ENCODE peak calls at places on chromosomes 6 and 20, in nine cellular contexts. I, E, Q, F, H, R, L, N and G are unnamed samples.
A peak's percentile ranks its signal among the peaks of the same experiment; 100 is the strongest.

GRCh38 chr6:84052204-84052882 is 18.8 kb downstream of the MRAP2 start:
- DNase-seq in I (peak; percentile 13), E (no peak), Q (peak; percentile 88), F (peak; percentile 89), H (peak; percentile 69), R (peak; percentile 71), L (no peak), N (peak; percentile 82), G (peak; percentile 26)

GRCh38 chr6:89059227-89059626 is 21.3 kb upstream of the PNRC1 start:
- DNase-seq in I (no peak), E (no peak), Q (no peak), F (no peak), H (no peak), R (no peak), L (no peak), N (no peak), G (no peak)

GRCh38 chr6:16292942-16293341 is 54.6 kb downstream of the GMPR start:
- DNase-seq in I (no peak), E (no peak), Q (no peak), F (no peak), H (no peak), R (no peak), L (no peak), N (no peak), G (no peak)

GRCh38 chr20:63746766-63747315 is 7.3 kb downstream of the SLC2A4RG start:
- DNase-seq in I (no peak), E (no peak), Q (no peak), F (no peak), H (no peak), R (no peak), L (no peak), N (no peak), G (no peak)

GRCh38 chr20:17898548-17898994 is 70.0 kb downstream of the SNX5 start:
- DNase-seq in I (peak; percentile 44), E (peak; percentile 83), Q (peak; percentile 73), F (peak; percentile 88), H (peak; percentile 54), R (peak; percentile 69), L (peak; percentile 73), N (peak; percentile 82), G (peak; percentile 78)

GRCh38 chr20:50267041-50267865 is 76.6 kb downstream of the CEBPB start:
- DNase-seq in I (no peak), E (peak; percentile 93), Q (peak; percentile 47), F (peak; percentile 71), H (peak; percentile 73), R (no peak), L (peak; percentile 77), N (peak; percentile 80), G (peak; percentile 78)

GRCh38 chr20:10350188-10350842 is 83.7 kb downstream of the MKKS start:
- DNase-seq in I (no peak), E (no peak), Q (no peak), F (no peak), H (no peak), R (no peak), L (no peak), N (no peak), G (no peak)

GRCh38 chr6:24980507-24981384 is 45.0 kb upstream of the RIPOR2 start:
- DNase-seq in I (no peak), E (no peak), Q (peak; percentile 71), F (peak; percentile 91), H (no peak), R (no peak), L (no peak), N (peak; percentile 77), G (no peak)

GRCh38 chr20:63337786-63338420 is 23.2 kb downstream of the CHRNA4 start:
- DNase-seq in I (no peak), E (no peak), Q (no peak), F (no peak), H (no peak), R (peak; percentile 45), L (no peak), N (peak; percentile 17), G (no peak)

GRCh38 chr20:38217791-38218565 is 42.6 kb downstream of the KIAA1755 start:
- DNase-seq in I (peak; percentile 83), E (no peak), Q (no peak), F (peak; percentile 50), H (peak; percentile 72), R (peak; percentile 96), L (peak; percentile 77), N (peak; percentile 92), G (peak; percentile 99)

GRCh38 chr20:53034899-53035298 is 62.7 kb downstream of the TSHZ2 start:
- DNase-seq in I (no peak), E (no peak), Q (no peak), F (no peak), H (no peak), R (no peak), L (no peak), N (no peak), G (no peak)

GRCh38 chr6:104599821-104600658 is 259.7 kb downstream of the HACE1 start:
- DNase-seq in I (no peak), E (no peak), Q (peak; percentile 22), F (no peak), H (no peak), R (no peak), L (no peak), N (peak; percentile 47), G (no peak)

GRCh38 chr6:83252717-83253116 is 59.6 kb downstream of the RWDD2A start:
- DNase-seq in I (peak; percentile 51), E (no peak), Q (no peak), F (peak; percentile 24), H (no peak), R (peak; percentile 27), L (no peak), N (peak; percentile 55), G (peak; percentile 1)

GRCh38 chr6:118377711-118378414 is 170.2 kb upstream of the PLN start:
- DNase-seq in I (no peak), E (no peak), Q (no peak), F (peak; percentile 74), H (peak; percentile 23), R (no peak), L (no peak), N (no peak), G (no peak)

GRCh38 chr6:54613596-54613995 is 233.0 kb upstream of the FAM83B start:
- DNase-seq in I (no peak), E (no peak), Q (no peak), F (no peak), H (no peak), R (no peak), L (no peak), N (no peak), G (no peak)

GRCh38 chr6:121856296-121856695 is 420.9 kb downstream of the GJA1 start:
- DNase-seq in I (no peak), E (no peak), Q (peak; percentile 28), F (no peak), H (no peak), R (no peak), L (no peak), N (peak; percentile 59), G (no peak)

GRCh38 chr6:160135922-160136655 is 14.5 kb downstream of the SLC22A1 start:
- DNase-seq in I (no peak), E (no peak), Q (no peak), F (no peak), H (no peak), R (no peak), L (no peak), N (no peak), G (no peak)

GRCh38 chr6:54617730-54618129 is 228.8 kb upstream of the FAM83B start:
- DNase-seq in I (peak; percentile 60), E (no peak), Q (no peak), F (no peak), H (no peak), R (peak; percentile 12), L (peak; percentile 9), N (peak; percentile 76), G (peak; percentile 5)

DNA sequence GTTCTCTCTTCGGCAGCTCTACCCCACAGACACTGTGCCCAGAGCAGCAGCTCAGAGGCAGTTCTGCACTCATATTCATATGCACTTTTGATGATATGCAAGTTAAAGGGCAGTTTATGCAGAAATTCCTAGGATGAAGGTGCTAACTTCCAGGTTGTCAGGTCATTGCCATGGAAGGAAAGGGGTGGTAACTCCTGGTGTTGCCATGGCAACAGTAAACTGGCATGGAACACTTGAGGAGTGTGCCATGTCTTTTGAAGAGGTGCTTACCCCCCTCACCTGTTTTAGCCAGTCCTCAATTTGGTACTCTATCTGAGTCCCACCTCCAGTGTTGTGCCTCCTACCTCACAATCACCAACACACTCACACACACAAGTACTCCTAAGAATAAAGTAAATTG is 539.4 kb upstream of the BTBD3 start:
- DNase-seq in I (no peak), E (no peak), Q (no peak), F (peak; percentile 59), H (no peak), R (no peak), L (no peak), N (no peak), G (no peak)
- H3K27ac ChIP-seq in I (no peak overlapping the region), E (no peak overlapping the region), Q (no peak overlapping the region), F (no peak overlapping the region), H (no peak overlapping the region), R (no peak overlapping the region), L (no peak overlapping the region), N (no peak overlapping the region), G (no peak overlapping the region)

DNA sequence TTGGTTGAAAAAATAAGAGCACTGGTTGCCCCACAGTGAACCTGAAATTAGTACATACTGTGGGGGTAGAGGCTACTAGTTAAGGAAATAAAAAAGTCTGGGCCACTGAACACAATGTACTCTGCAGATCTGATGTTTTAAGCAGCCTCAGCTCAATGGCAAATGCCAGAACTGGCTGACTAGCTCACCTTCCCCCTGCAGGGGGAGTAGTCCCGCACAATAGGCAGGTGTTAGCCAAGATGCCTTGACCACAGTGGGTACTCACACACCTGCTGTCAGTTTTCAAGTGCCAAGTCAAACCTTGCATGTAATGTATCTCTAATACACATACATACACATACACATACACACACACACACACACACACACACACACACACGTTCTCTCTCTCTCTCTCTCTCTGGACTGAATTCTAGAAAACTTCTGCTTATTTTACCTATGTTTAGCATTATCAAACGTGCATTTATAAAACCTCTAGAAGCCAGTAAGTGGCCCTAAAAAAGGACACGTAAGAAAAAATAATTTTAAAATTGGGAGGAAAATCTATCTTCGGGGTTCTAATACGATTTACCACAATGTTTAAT is 36.1 kb downstream of the GMDS start:
- DNase-seq in I (no peak), E (peak; percentile 70), Q (peak; percentile 14), F (peak; percentile 86), H (no peak), R (peak; percentile 12), L (peak; percentile 54), N (peak; percentile 39), G (peak; percentile 41)
- TF ChIP-seq CTCF in I (peak; percentile 63), E (peak; percentile 43), Q (peak; percentile 52), F (peak; percentile 75), H (peak; percentile 43), R (peak; percentile 87), L (peak; percentile 43), N (peak; percentile 58), G (peak; percentile 46)

DNA sequence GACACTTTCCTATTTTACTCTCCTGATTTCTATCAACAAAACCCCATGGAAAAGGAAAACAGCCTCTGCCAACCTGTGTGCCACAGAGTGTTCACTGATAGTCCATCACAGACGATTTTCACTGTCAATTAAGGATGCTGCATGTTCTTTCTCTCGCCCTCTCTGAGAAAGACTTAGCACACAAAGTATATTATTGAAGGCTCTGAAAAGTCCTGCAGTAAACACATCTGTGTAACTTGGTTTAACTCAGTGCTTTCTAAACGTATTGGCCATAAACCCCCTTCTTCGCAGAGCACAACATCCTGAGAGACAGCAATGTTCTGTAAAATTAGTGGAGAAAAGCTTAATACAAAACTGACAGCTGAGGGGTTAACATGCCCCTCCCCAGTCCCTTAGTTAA is 26.6 kb downstream of the MDGA1 start:
- DNase-seq in I (no peak), E (no peak), Q (no peak), F (no peak), H (no peak), R (no peak), L (no peak), N (no peak), G (no peak)
- H3K27ac ChIP-seq in I (no peak overlapping the region), E (no peak overlapping the region), Q (no peak overlapping the region), F (no peak overlapping the region), H (no peak overlapping the region), R (no peak overlapping the region), L (no peak overlapping the region), N (no peak overlapping the region), G (no peak overlapping the region)

GRCh38 chr20:62327726-62328495 is 25.1 kb downstream of the ADRM1 start:
- DNase-seq in I (no peak), E (no peak), Q (no peak), F (no peak), H (peak; percentile 13), R (no peak), L (no peak), N (no peak), G (no peak)
- TF ChIP-seq CTCF in I (no peak), E (no peak), Q (no peak), F (no peak), H (no peak), R (no peak), L (no peak), N (no peak), G (no peak)